ENCODE peak calls at places on chromosomes 11 and 22, in six cellular contexts. D, M, R, O, P and V are unnamed samples.

GRCh38 chr11:7889985-7890384 is 41.1 kb downstream of the OR10A6 start:
- DNase-seq in D (no peak), M (no peak), R (no peak), O (no peak), P (no peak), V (no peak)

GRCh38 chr11:93542753-93543246 is 391 bp downstream of the SMCO4 start:
- DNase-seq in D (peak; percentile 35), M (no peak), R (no peak), O (no peak), P (no peak), V (no peak)

GRCh38 chr11:64396079-64396591 is 37.2 kb downstream of the RPS6KA4 start:
- DNase-seq in D (no peak), M (no peak), R (no peak), O (no peak), P (no peak), V (no peak)

GRCh38 chr11:2198621-2199365 is 27.2 kb upstream of the TH start:
- DNase-seq in D (no peak), M (no peak), R (no peak), O (no peak), P (no peak), V (no peak)

GRCh38 chr22:50010676-50011446 is 1.7 kb downstream of the IL17REL start:
- DNase-seq in D (no peak), M (no peak), R (no peak), O (no peak), P (no peak), V (no peak)

GRCh38 chr22:36540867-36541642 is 12.1 kb upstream of the EIF3D start:
- DNase-seq in D (no peak), M (no peak), R (no peak), O (no peak), P (peak; percentile 39), V (peak; percentile 88)

GRCh38 chr22:31282748-31283468 is 9.4 kb downstream of the PIK3IP1 start:
- DNase-seq in D (no peak), M (no peak), R (no peak), O (no peak), P (no peak), V (no peak)

GRCh38 chr22:50118557-50119168 is 28.9 kb downstream of the MOV10L1 start:
- DNase-seq in D (no peak), M (no peak), R (no peak), O (no peak), P (no peak), V (peak; percentile 66)

GRCh38 chr11:58606930-58607714 is 15.3 kb upstream of the CNTF start:
- DNase-seq in D (no peak), M (no peak), R (no peak), O (no peak), P (no peak), V (no peak)

GRCh38 chr11:112773256-112773655 is 188.0 kb upstream of the NCAM1 start:
- DNase-seq in D (no peak), M (no peak), R (no peak), O (no peak), P (no peak), V (no peak)

GRCh38 chr22:43101306-43101705 is 9.2 kb upstream of the BIK start:
- DNase-seq in D (no peak), M (no peak), R (peak; percentile 37), O (no peak), P (no peak), V (no peak)

GRCh38 chr11:119641991-119642745 is 86.8 kb downstream of the NECTIN1 start:
- DNase-seq in D (no peak), M (peak; percentile 3), R (no peak), O (no peak), P (peak; percentile 15), V (no peak)

GRCh38 chr11:2576116-2576515 is 123.7 kb downstream of the KCNQ1OT1 start:
- DNase-seq in D (no peak), M (no peak), R (peak; percentile 10), O (no peak), P (no peak), V (no peak)

GRCh38 chr11:71281901-71282300 is 29.5 kb upstream of the SHANK2 start:
- DNase-seq in D (no peak), M (no peak), R (no peak), O (no peak), P (no peak), V (no peak)

GRCh38 chr11:108672113-108672512 is 7.2 kb downstream of the DDX10 start:
- DNase-seq in D (no peak), M (no peak), R (no peak), O (no peak), P (peak; percentile 13), V (peak; percentile 31)

GRCh38 chr11:105929381-105929955 is 92.6 kb downstream of the MSANTD4 start:
- DNase-seq in D (no peak), M (no peak), R (no peak), O (no peak), P (no peak), V (peak; percentile 69)

GRCh38 chr11:18771266-18772035 is 20.1 kb downstream of the PTPN5 start:
- DNase-seq in D (no peak), M (no peak), R (no peak), O (no peak), P (no peak), V (no peak)

GRCh38 chr11:2526808-2527381 is 82.1 kb downstream of the KCNQ1 start:
- DNase-seq in D (no peak), M (no peak), R (peak; percentile 47), O (no peak), P (no peak), V (no peak)

GRCh38 chr11:37409124-37409523 is 811.1 kb upstream of the RAG2 start:
- DNase-seq in D (no peak), M (no peak), R (no peak), O (no peak), P (no peak), V (peak; percentile 9)

GRCh38 chr11:76206327-76207081 is at the start of gene WNT11:
- DNase-seq in D (peak; percentile 41), M (peak; percentile 11), R (peak; percentile 70), O (no peak), P (peak; percentile 72), V (no peak)

GRCh38 chr11:121881806-121882205 is 234.2 kb downstream of the BLID start:
- DNase-seq in D (no peak), M (no peak), R (no peak), O (no peak), P (peak; percentile 8), V (peak; percentile 40)

GRCh38 chr11:43998308-43998707 is 49.5 kb upstream of the ACCSL start:
- DNase-seq in D (no peak), M (no peak), R (no peak), O (no peak), P (no peak), V (no peak)

GRCh38 chr11:29119116-29119515 is 897.7 kb downstream of the KCNA4 start:
- DNase-seq in D (no peak), M (no peak), R (no peak), O (no peak), P (no peak), V (no peak)

GRCh38 chr22:46934746-46935491 is 172.5 kb downstream of the TBC1D22A start:
- DNase-seq in D (no peak), M (peak; percentile 7), R (peak; percentile 44), O (no peak), P (peak; percentile 62), V (peak; percentile 97)

GRCh38 chr11:118010738-118011461 is 24.7 kb downstream of the IL10RA start:
- DNase-seq in D (no peak), M (no peak), R (peak; percentile 36), O (peak; percentile 67), P (no peak), V (no peak)

GRCh38 chr11:116109228-116109627 is 605.0 kb upstream of the CADM1 start:
- DNase-seq in D (no peak), M (no peak), R (no peak), O (no peak), P (peak; percentile 67), V (peak; percentile 49)

GRCh38 chr11:61132646-61133045 is 28.6 kb downstream of the VPS37C start:
- DNase-seq in D (no peak), M (no peak), R (no peak), O (no peak), P (no peak), V (no peak)

GRCh38 chr22:37496651-37497599 is 10.7 kb upstream of the MFNG start:
- DNase-seq in D (no peak), M (no peak), R (no peak), O (no peak), P (peak; percentile 27), V (peak; percentile 97)

GRCh38 chr11:17457361-17458104 is 19.1 kb downstream of the ABCC8 start:
- DNase-seq in D (no peak), M (no peak), R (no peak), O (no peak), P (no peak), V (no peak)

GRCh38 chr11:6194065-6194581 is 4.9 kb upstream of the OR52W1 start:
- DNase-seq in D (no peak), M (no peak), R (no peak), O (no peak), P (no peak), V (no peak)

GRCh38 chr11:125593113-125593761 is 585 bp downstream of the STT3A start:
- DNase-seq in D (no peak), M (no peak), R (no peak), O (no peak), P (peak; percentile 32), V (peak; percentile 30)

GRCh38 chr22:49095366-49095765 is 732.3 kb downstream of the BRD1 start:
- DNase-seq in D (no peak), M (no peak), R (no peak), O (no peak), P (no peak), V (no peak)

GRCh38 chr22:33114570-33114969 is 56.4 kb upstream of the SYN3 start:
- DNase-seq in D (no peak), M (no peak), R (no peak), O (no peak), P (no peak), V (no peak)

GRCh38 chr22:31734512-31734911 is 15.4 kb downstream of the PRR14L start:
- DNase-seq in D (no peak), M (no peak), R (no peak), O (no peak), P (no peak), V (peak; percentile 59)

GRCh38 chr11:122692444-122692843 is 36.9 kb downstream of the UBASH3B start:
- DNase-seq in D (no peak), M (no peak), R (no peak), O (no peak), P (no peak), V (no peak)

GRCh38 chr11:32231909-32232493 is 141.1 kb downstream of the RCN1 start:
- DNase-seq in D (peak; percentile 18), M (no peak), R (no peak), O (no peak), P (peak; percentile 6), V (peak; percentile 30)